ENCODE peak calls at places on chromosomes 7 and 10, in ten cellular contexts. I is sigmoid colon, A is SK-N-SH, W is AG09309, D is dorsolateral prefrontal cortex, B is colonic mucosa, U is psoas muscle, G is endothelial cell of umbilical vein, Z is uterus, Q is A549. S is an unnamed sample.

GRCh38 chr10:92544296-92544695 is 29.6 kb downstream of the IDE start:
- DNase-seq in W (peak), B (no peak), U (no peak), D (no peak), G (peak), Q (no peak), I (no peak), Z (no peak), A (peak), S (no peak)

GRCh38 chr10:34539533-34540315 is 275.4 kb downstream of the PARD3 start:
- DNase-seq in D (no peak), Q (peak), W (peak), B (peak), Z (no peak), U (no peak), I (no peak), A (no peak), G (no peak), S (peak)

GRCh38 chr7:35988105-35988504 is 164.9 kb upstream of the EEPD1 start:
- DNase-seq in B (no peak), Q (peak), Z (no peak), U (no peak), G (no peak), I (no peak), D (no peak), W (no peak), A (no peak), S (no peak)

GRCh38 chr7:81036041-81036440 is 117.2 kb upstream of the SEMA3C start:
- DNase-seq in B (no peak), I (no peak), Z (no peak), U (no peak), G (no peak), W (no peak), Q (no peak), A (no peak), D (no peak), S (no peak)

GRCh38 chr7:6234384-6234783 is 38.0 kb downstream of the CYTH3 start:
- DNase-seq in U (no peak), D (no peak), W (no peak), Q (no peak), B (no peak), G (no peak), I (no peak), Z (no peak), A (no peak), S (no peak)

GRCh38 chr10:62019013-62019684 is 117.7 kb downstream of the ARID5B start:
- DNase-seq in B (no peak), U (no peak), D (no peak), I (no peak), W (no peak), Z (peak), Q (no peak), G (peak), A (no peak), S (peak)

GRCh38 chr10:60944159-60944909 is at the start of gene RHOBTB1:
- DNase-seq in A (peak), B (peak), I (peak), G (peak), U (peak), Z (peak), W (no peak), Q (peak), D (peak), S (peak)

GRCh38 chr10:12177642-12178041 is 18.0 kb downstream of the NUDT5 start:
- DNase-seq in Z (no peak), B (no peak), W (no peak), Q (no peak), D (no peak), G (no peak), U (no peak), I (no peak), A (no peak), S (peak)

GRCh38 chr10:24556746-24557742 is 166.6 kb downstream of the ARHGAP21 start:
- DNase-seq in Z (no peak), B (peak), W (peak), G (peak), A (peak), Q (peak), U (no peak), D (no peak), I (no peak), S (peak)

GRCh38 chr7:84847790-84848189 is 339.1 kb downstream of the SEMA3D start:
- DNase-seq in Z (no peak), U (no peak), W (no peak), A (no peak), I (no peak), B (no peak), D (no peak), G (no peak), Q (no peak), S (no peak)

GRCh38 chr10:128013626-128014025 is 106.7 kb downstream of the PTPRE start:
- DNase-seq in U (no peak), I (peak), W (no peak), G (peak), B (no peak), A (no peak), D (no peak), Z (peak), Q (no peak), S (no peak)

GRCh38 chr7:139995034-139995915 is 67.5 kb downstream of the PARP12 start:
- DNase-seq in B (no peak), Z (peak), W (no peak), U (no peak), I (no peak), A (no peak), G (no peak), Q (no peak), D (peak), S (peak)

GRCh38 chr7:6271091-6271658 is 1.2 kb downstream of the CYTH3 start:
- DNase-seq in Q (peak), Z (peak), U (peak), W (no peak), B (peak), I (peak), A (peak), G (peak), D (peak), S (peak)

GRCh38 chr7:135974667-135975066 is 2.5 kb downstream of the MTPN start:
- DNase-seq in W (no peak), A (no peak), Q (no peak), D (no peak), I (no peak), G (no peak), U (no peak), Z (no peak), B (no peak), S (no peak)

GRCh38 chr7:80711521-80711920 is 73.1 kb downstream of the CD36 start:
- DNase-seq in B (no peak), U (peak), A (no peak), G (no peak), Q (peak), I (no peak), D (no peak), W (no peak), Z (no peak), S (peak)

GRCh38 chr7:135597181-135597925 is 39.6 kb downstream of the NUP205 start:
- DNase-seq in I (no peak), D (no peak), W (no peak), G (no peak), Q (no peak), Z (no peak), B (no peak), U (no peak), A (no peak), S (peak)

GRCh38 chr10:106226831-106227230 is 937.7 kb downstream of the SORCS1 start:
- DNase-seq in A (no peak), Z (no peak), B (no peak), G (no peak), U (no peak), I (no peak), Q (no peak), D (no peak), W (no peak), S (no peak)

GRCh38 chr10:46297406-46298204 is 10.8 kb downstream of the ANTXRL start:
- DNase-seq in I (peak), Z (no peak), U (no peak), B (no peak), D (no peak), G (no peak), Q (no peak), A (no peak), W (no peak), S (no peak)

GRCh38 chr7:44078521-44078920 is 3.8 kb downstream of the POLM start:
- DNase-seq in B (no peak), G (no peak), I (no peak), W (no peak), D (no peak), Q (no peak), Z (no peak), U (peak), A (no peak), S (no peak)

GRCh38 chr10:31467791-31468535 is 148.9 kb downstream of the ZEB1 start:
- DNase-seq in B (no peak), G (no peak), Q (peak), I (no peak), U (peak), D (no peak), A (no peak), W (no peak), Z (no peak), S (no peak)

GRCh38 chr7:39720586-39720985 is 97.2 kb downstream of the RALA start:
- DNase-seq in U (no peak), I (no peak), A (no peak), G (no peak), Z (no peak), W (peak), B (peak), D (no peak), Q (no peak), S (peak)

GRCh38 chr7:158902427-158902826 is 46.1 kb downstream of the DYNC2I1 start:
- DNase-seq in Z (no peak), G (no peak), Q (no peak), I (no peak), D (no peak), U (no peak), B (no peak), W (no peak), A (no peak), S (no peak)

GRCh38 chr10:105434970-105435369 is 793.9 kb downstream of the SORCS3 start:
- DNase-seq in U (no peak), W (no peak), D (no peak), Z (no peak), Q (no peak), G (no peak), A (no peak), I (no peak), B (no peak), S (no peak)

GRCh38 chr10:111084346-111085255 is 7.8 kb downstream of the ADRA2A start:
- DNase-seq in B (no peak), A (no peak), Q (no peak), Z (no peak), D (no peak), W (no peak), I (no peak), G (no peak), U (no peak), S (no peak)

GRCh38 chr7:118664498-118664897 is 440.0 kb downstream of the ANKRD7 start:
- DNase-seq in U (no peak), W (no peak), Q (no peak), B (no peak), I (no peak), Z (no peak), G (no peak), A (no peak), D (no peak), S (no peak)

GRCh38 chr7:150941983-150942590 is 36.0 kb downstream of the KCNH2 start:
- DNase-seq in Z (peak), W (no peak), B (peak), G (no peak), D (peak), A (peak), I (peak), Q (no peak), U (peak), S (no peak)

GRCh38 chr10:76763360-76763759 is 874.2 kb downstream of the KCNMA1 start:
- DNase-seq in Z (no peak), D (no peak), I (no peak), G (no peak), A (no peak), B (no peak), Q (no peak), U (no peak), W (no peak), S (no peak)
- TF ChIP-seq CTCF in Z (no peak), D (no peak), I (no peak), G (no peak), A (no peak), B (no peak), Q (no peak), U (no peak), W (no peak), S (no peak)

DNA sequence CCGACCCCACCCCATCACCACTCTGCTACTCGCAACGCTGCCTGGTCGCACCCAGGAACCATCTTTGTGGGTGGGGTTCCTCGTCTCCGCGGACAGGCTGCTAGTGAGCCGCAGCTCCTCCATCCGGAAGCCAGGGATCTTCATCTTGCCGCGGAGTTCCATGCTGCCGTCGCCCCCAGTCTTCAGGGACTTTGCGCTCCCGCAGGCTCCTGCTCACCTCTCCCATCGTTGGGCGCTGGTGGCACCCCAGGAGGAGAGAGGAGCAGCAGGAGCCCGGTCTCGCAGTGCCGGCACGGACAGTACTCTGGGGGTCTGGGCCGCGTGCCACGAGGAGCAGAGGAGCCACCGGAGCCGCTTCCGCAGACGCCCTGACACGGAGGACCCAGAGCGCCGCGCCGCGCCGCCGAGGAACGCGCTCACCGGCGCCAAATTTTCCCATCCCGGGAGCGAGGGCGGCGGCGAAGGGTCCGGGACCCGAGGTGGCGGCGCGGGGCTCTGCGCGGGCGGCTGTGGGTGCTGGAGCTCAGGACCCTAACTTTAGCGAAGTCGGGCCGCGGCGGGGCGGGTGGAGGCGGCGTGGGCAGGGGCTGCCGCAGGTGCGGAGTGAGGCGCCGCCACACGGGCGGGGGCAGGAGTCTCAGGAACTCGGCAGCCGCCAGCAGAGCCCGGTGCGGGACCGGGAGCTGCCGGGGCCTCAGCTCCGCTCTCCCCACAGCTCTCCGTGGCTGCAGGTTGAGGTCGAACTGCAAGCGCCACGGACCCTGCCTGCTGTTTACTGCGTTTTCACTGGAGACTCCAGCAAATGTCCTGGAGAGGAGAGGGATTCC is 750.2 kb upstream of the SORCS1 start:
- DNase-seq in D (peak), A (peak), I (peak), B (peak), U (peak), G (no peak), W (no peak), Q (peak), Z (no peak), S (peak)
- H3K4me3 ChIP-seq in D (peak), A (peak), I (peak), B (peak), U (no peak), G (no peak), W (peak), Q (no peak), Z (no peak), S (peak)

GRCh38 chr7:29807179-29807841 is 1.0 kb downstream of the WIPF3 start:
- DNase-seq in G (no peak), Q (peak), Z (no peak), D (no peak), W (no peak), B (peak), A (peak), I (no peak), U (peak), S (no peak)
- TF ChIP-seq CTCF in G (no peak), Q (peak), Z (no peak), D (no peak), W (no peak), B (peak), A (no peak), I (no peak), U (peak), S (no peak)

GRCh38 chr10:74282853-74283205 is 131.8 kb downstream of the ADK start:
- DNase-seq in D (no peak), B (no peak), I (no peak), Z (no peak), A (no peak), G (no peak), Q (peak), W (no peak), U (no peak), S (peak)
- H3K4me3 ChIP-seq in D (no peak), B (no peak), I (no peak), Z (no peak), A (no peak), G (no peak), Q (no peak), W (no peak), U (no peak), S (no peak)

S was measured in fibroblast of mammary gland.